ENCODE peak calls at places on chromosomes 3 and 15, in eight cellular contexts. N is colonic mucosa, U is endothelial cell, B is transverse colon, H is K562, F is thoracic aorta, O is AG09309, I is nephron progenitor cell. Y is an unnamed sample.

GRCh38 chr3:149895807-149896206 is 74.9 kb downstream of the PFN2 start:
- DNase-seq in N (no peak), U (no peak), B (no peak), H (no peak), F (no peak), O (no peak), I (no peak), Y (no peak)

GRCh38 chr3:187802928-187803259 is 57.6 kb upstream of the BCL6 start:
- DNase-seq in N (no peak), U (no peak), B (no peak), H (no peak), F (no peak), O (no peak), I (no peak), Y (no peak)

GRCh38 chr3:109545746-109546145 is 208.4 kb upstream of the DPPA4 start:
- DNase-seq in N (no peak), U (no peak), B (no peak), H (no peak), F (no peak), O (no peak), I (no peak), Y (no peak)

GRCh38 chr3:26345613-26346012 is 277.0 kb upstream of the LRRC3B start:
- DNase-seq in N (no peak), U (no peak), B (no peak), H (no peak), F (no peak), O (no peak), I (no peak), Y (no peak)

GRCh38 chr3:63048365-63048764 is 173.1 kb upstream of the CADPS start:
- DNase-seq in N (no peak), U (no peak), B (no peak), H (no peak), F (no peak), O (no peak), I (no peak), Y (no peak)

GRCh38 chr3:140522653-140523380 is 155.0 kb upstream of the TRIM42 start:
- DNase-seq in N (no peak), U (no peak), B (no peak), H (no peak), F (no peak), O (no peak), I (no peak), Y (no peak)

GRCh38 chr3:19147905-19148767 is at the start of gene KCNH8:
- DNase-seq in N (peak; percentile 42), U (peak; percentile 25), B (peak; percentile 31), H (peak; percentile 17), F (no peak), O (no peak), I (peak; percentile 64), Y (peak; percentile 48)

GRCh38 chr3:4411236-4411635 is 55.8 kb downstream of the SUMF1 start:
- DNase-seq in N (no peak), U (no peak), B (no peak), H (no peak), F (no peak), O (no peak), I (no peak), Y (no peak)

GRCh38 chr15:83565553-83566159 is 88.3 kb upstream of the ADAMTSL3 start:
- DNase-seq in N (no peak), U (peak; percentile 26), B (no peak), H (peak; percentile 31), F (no peak), O (no peak), I (peak; percentile 23), Y (no peak)

GRCh38 chr3:130849111-130849552 is 44.8 kb upstream of the ATP2C1 start:
- DNase-seq in N (peak; percentile 79), U (no peak), B (peak; percentile 70), H (no peak), F (no peak), O (no peak), I (no peak), Y (no peak)

GRCh38 chr15:38035701-38036100 is 101.3 kb downstream of the TMCO5A start:
- DNase-seq in N (no peak), U (no peak), B (no peak), H (no peak), F (no peak), O (no peak), I (no peak), Y (no peak)

GRCh38 chr3:4820296-4821121 is 158.7 kb upstream of the BHLHE40 start:
- DNase-seq in N (no peak), U (no peak), B (no peak), H (no peak), F (no peak), O (no peak), I (no peak), Y (no peak)

GRCh38 chr3:169760479-169760878 is 4.4 kb downstream of the TERC start:
- DNase-seq in N (no peak), U (no peak), B (no peak), H (peak; percentile 18), F (no peak), O (no peak), I (no peak), Y (no peak)

GRCh38 chr15:72379856-72380255 is 4.0 kb upstream of the HEXA start:
- DNase-seq in N (no peak), U (no peak), B (no peak), H (no peak), F (no peak), O (no peak), I (no peak), Y (no peak)

GRCh38 chr15:72380743-72381142 is 4.9 kb upstream of the HEXA start:
- DNase-seq in N (no peak), U (no peak), B (no peak), H (no peak), F (no peak), O (no peak), I (no peak), Y (no peak)

DNA sequence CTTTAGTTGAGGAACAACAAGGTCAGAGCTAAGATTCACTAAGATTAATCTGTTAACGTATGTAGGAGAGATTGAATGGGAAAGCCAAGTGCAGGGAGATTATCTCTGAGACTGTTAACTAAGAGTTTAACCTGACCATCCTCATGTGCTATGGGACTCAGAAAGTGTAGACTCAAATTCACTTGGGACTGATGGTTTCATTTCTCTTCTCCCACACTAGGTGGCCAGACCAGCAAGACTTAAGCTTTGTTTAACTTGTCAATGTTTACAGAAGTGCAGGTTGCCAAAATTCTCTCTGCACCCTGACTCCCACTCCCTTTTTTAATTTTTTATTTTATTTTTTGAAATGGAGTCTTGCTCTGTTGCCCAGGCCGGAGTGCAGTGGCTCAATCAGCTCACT is 6.3 kb upstream of the HEXA start:
- DNase-seq in N (no peak), U (no peak), B (no peak), H (no peak), F (no peak), O (no peak), I (no peak), Y (no peak)
- TF ChIP-seq CTCF in N (no peak), U (peak; percentile 26), B (no peak), H (peak; percentile 9), F (no peak), O (peak; percentile 36), I (no peak), Y (no peak)

DNA sequence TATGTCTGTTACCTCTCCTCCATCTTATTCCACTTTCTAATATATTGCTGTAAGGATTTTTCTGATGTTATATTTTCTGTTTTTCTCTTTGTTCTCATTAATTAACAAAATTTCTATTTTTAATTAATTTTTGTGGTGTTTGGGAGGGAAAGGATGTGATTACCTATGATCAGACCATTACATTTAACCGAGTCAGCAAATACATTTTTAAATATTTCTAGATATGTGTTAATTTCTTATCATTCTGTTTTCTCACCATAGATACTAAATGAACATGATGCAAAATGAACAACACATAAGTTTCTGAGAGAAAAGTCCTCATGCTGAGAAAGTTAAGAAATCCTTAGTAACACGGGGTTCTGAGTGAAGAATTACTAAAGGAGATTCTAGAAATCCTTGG is 80.6 kb upstream of the P2RY1 start:
- DNase-seq in N (no peak), U (no peak), B (no peak), H (no peak), F (no peak), O (no peak), I (no peak), Y (no peak)
- TF ChIP-seq CTCF in N (no peak), U (no peak), B (no peak), H (no peak), F (no peak), O (no peak), I (no peak), Y (no peak)

DNA sequence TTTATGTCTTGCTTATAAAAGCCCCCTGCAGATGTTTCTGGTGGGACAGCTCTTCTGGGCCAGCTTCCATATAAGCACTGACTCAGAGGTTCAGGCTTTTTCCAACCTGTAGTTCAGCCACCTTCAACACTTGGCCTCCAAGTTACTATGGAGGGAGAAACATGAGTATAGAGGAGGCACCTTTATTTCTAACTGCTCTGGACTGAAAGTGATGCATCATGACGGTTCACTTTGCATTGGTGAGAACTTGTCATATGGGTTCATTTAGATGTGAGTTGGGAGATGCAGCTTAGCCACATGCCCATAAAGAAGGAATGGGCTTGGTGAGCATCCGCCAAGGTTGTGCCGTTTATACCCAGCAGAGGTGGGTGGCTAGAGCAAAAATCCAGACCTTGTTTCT is 58.8 kb upstream of the CFAP161 start:
- DNase-seq in N (no peak), U (no peak), B (no peak), H (no peak), F (no peak), O (no peak), I (no peak), Y (no peak)
- TF ChIP-seq CTCF in N (no peak), U (no peak), B (no peak), H (no peak), F (no peak), O (no peak), I (no peak), Y (no peak)

GRCh38 chr3:58991623-58992022 is 58.2 kb downstream of the CFAP20DC start:
- DNase-seq in N (no peak), U (no peak), B (no peak), H (no peak), F (no peak), O (no peak), I (no peak), Y (no peak)

GRCh38 chr3:58993547-58993946 is 56.3 kb downstream of the CFAP20DC start:
- DNase-seq in N (no peak), U (no peak), B (no peak), H (no peak), F (no peak), O (no peak), I (no peak), Y (no peak)

GRCh38 chr3:58996730-58997129 is 53.1 kb downstream of the CFAP20DC start:
- DNase-seq in N (no peak), U (no peak), B (no peak), H (no peak), F (no peak), O (no peak), I (no peak), Y (no peak)

GRCh38 chr3:58998476-58999117 is 51.2 kb downstream of the CFAP20DC start:
- DNase-seq in N (no peak), U (no peak), B (no peak), H (peak; percentile 71), F (no peak), O (peak; percentile 78), I (no peak), Y (no peak)

DNA sequence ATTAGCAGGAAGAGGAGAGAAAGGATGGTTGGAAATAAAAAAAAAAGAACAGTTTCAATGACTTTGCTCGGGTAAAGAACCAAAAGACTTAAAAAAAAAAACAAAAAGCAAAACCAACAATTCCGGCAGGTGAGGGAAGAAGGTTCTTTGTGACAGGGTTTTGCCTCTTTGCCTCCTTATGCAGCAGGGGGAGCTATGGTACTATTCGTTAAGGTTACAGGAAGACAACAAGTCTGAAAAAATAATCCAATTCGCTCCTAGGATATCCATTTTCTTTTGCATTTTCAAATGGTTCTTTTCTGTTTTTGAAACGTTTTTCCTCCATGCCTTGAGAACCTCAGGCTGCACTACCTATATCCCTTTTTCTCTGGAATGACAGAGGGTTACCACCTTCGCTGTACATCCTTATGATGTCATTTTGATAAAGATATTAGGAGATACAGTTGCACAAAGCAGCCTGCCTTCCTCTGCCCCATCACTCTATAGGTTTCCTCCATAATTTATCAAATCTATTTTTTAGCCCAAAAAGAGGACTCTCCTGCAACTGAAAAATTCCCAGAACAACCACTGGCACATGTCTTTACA is 55.0 kb downstream of the CFAP20DC start:
- DNase-seq in N (peak; percentile 67), U (peak; percentile 33), B (peak; percentile 18), H (peak; percentile 12), F (no peak), O (peak; percentile 31), I (peak; percentile 27), Y (no peak)
- TF ChIP-seq CTCF in N (peak; percentile 34), U (peak; percentile 45), B (peak; percentile 50), H (peak; percentile 64), F (no peak), O (peak; percentile 89), I (peak; percentile 71), Y (peak; percentile 43)